ENCODE peak calls at places on chromosomes 6 and 20, in four cellular contexts. One of them, this sample, is unnamed.

GRCh38 chr20:32674362-32674789 is 635 bp upstream of the C20orf203 start:
- DNase-seq in stimulated activated CD4-positive, alpha-beta T cell treated with anti-CD3 and anti-CD28 coated beads, Interleukin-12 subunit alpha, Interleukin-12 subunit beta, amount 100 ng/mL, for 4 hours: peak
- DNase-seq in anterior cingulate cortex: no peak
- DNase-seq in germinal center: peak
- DNase-seq in this sample: peak

GRCh38 chr20:19354950-19355349 is 142.5 kb downstream of the SLC24A3 start:
- DNase-seq in stimulated activated CD4-positive, alpha-beta T cell treated with anti-CD3 and anti-CD28 coated beads, Interleukin-12 subunit alpha, Interleukin-12 subunit beta, amount 100 ng/mL, for 4 hours: no peak
- DNase-seq in anterior cingulate cortex: no peak
- DNase-seq in germinal center: no peak
- DNase-seq in this sample: no peak

GRCh38 chr6:12280458-12280857 is 9.7 kb upstream of the EDN1 start:
- DNase-seq in stimulated activated CD4-positive, alpha-beta T cell treated with anti-CD3 and anti-CD28 coated beads, Interleukin-12 subunit alpha, Interleukin-12 subunit beta, amount 100 ng/mL, for 4 hours: no peak
- DNase-seq in anterior cingulate cortex: no peak
- DNase-seq in germinal center: no peak
- DNase-seq in this sample: no peak

GRCh38 chr20:23451956-23452487 is 654 bp downstream of the CST11 start:
- DNase-seq in germinal center: no peak
- DNase-seq in anterior cingulate cortex: no peak
- DNase-seq in stimulated activated CD4-positive, alpha-beta T cell treated with anti-CD3 and anti-CD28 coated beads, Interleukin-12 subunit alpha, Interleukin-12 subunit beta, amount 100 ng/mL, for 4 hours: no peak
- DNase-seq in this sample: no peak

GRCh38 chr6:105501945-105502344 is 99.1 kb upstream of the PREP start:
- DNase-seq in germinal center: no peak
- DNase-seq in stimulated activated CD4-positive, alpha-beta T cell treated with anti-CD3 and anti-CD28 coated beads, Interleukin-12 subunit alpha, Interleukin-12 subunit beta, amount 100 ng/mL, for 4 hours: no peak
- DNase-seq in anterior cingulate cortex: no peak
- DNase-seq in this sample: no peak

GRCh38 chr6:132330759-132331158 is 70.5 kb downstream of the MOXD1 start:
- DNase-seq in germinal center: no peak
- DNase-seq in anterior cingulate cortex: no peak
- DNase-seq in stimulated activated CD4-positive, alpha-beta T cell treated with anti-CD3 and anti-CD28 coated beads, Interleukin-12 subunit alpha, Interleukin-12 subunit beta, amount 100 ng/mL, for 4 hours: no peak
- DNase-seq in this sample: no peak

GRCh38 chr6:6810727-6811126 is 222.2 kb downstream of the LY86 start:
- DNase-seq in germinal center: no peak
- DNase-seq in stimulated activated CD4-positive, alpha-beta T cell treated with anti-CD3 and anti-CD28 coated beads, Interleukin-12 subunit alpha, Interleukin-12 subunit beta, amount 100 ng/mL, for 4 hours: no peak
- DNase-seq in anterior cingulate cortex: no peak
- DNase-seq in this sample: peak

GRCh38 chr6:46998436-46999017 is 43.6 kb downstream of the ADGRF1 start:
- DNase-seq in anterior cingulate cortex: no peak
- DNase-seq in germinal center: no peak
- DNase-seq in stimulated activated CD4-positive, alpha-beta T cell treated with anti-CD3 and anti-CD28 coated beads, Interleukin-12 subunit alpha, Interleukin-12 subunit beta, amount 100 ng/mL, for 4 hours: no peak
- DNase-seq in this sample: no peak

GRCh38 chr20:51059862-51060261 is 37.0 kb upstream of the KCNG1 start:
- DNase-seq in anterior cingulate cortex: no peak
- DNase-seq in germinal center: no peak
- DNase-seq in stimulated activated CD4-positive, alpha-beta T cell treated with anti-CD3 and anti-CD28 coated beads, Interleukin-12 subunit alpha, Interleukin-12 subunit beta, amount 100 ng/mL, for 4 hours: no peak
- DNase-seq in this sample: no peak

GRCh38 chr20:63518946-63519764 is 1.4 kb upstream of the PPDPF start:
- DNase-seq in germinal center: no peak
- DNase-seq in stimulated activated CD4-positive, alpha-beta T cell treated with anti-CD3 and anti-CD28 coated beads, Interleukin-12 subunit alpha, Interleukin-12 subunit beta, amount 100 ng/mL, for 4 hours: no peak
- DNase-seq in anterior cingulate cortex: no peak
- DNase-seq in this sample: no peak

GRCh38 chr20:46151936-46152335 is 33.8 kb downstream of the CD40 start:
- DNase-seq in germinal center: peak
- DNase-seq in anterior cingulate cortex: no peak
- DNase-seq in stimulated activated CD4-positive, alpha-beta T cell treated with anti-CD3 and anti-CD28 coated beads, Interleukin-12 subunit alpha, Interleukin-12 subunit beta, amount 100 ng/mL, for 4 hours: no peak
- DNase-seq in this sample: peak

GRCh38 chr20:31781945-31782344 is 37.2 kb upstream of the MYLK2 start:
- DNase-seq in anterior cingulate cortex: no peak
- DNase-seq in germinal center: no peak
- DNase-seq in stimulated activated CD4-positive, alpha-beta T cell treated with anti-CD3 and anti-CD28 coated beads, Interleukin-12 subunit alpha, Interleukin-12 subunit beta, amount 100 ng/mL, for 4 hours: no peak
- DNase-seq in this sample: no peak

GRCh38 chr6:140602843-140603242 is 1228.4 kb upstream of the CITED2 start:
- DNase-seq in stimulated activated CD4-positive, alpha-beta T cell treated with anti-CD3 and anti-CD28 coated beads, Interleukin-12 subunit alpha, Interleukin-12 subunit beta, amount 100 ng/mL, for 4 hours: no peak
- DNase-seq in germinal center: no peak
- DNase-seq in anterior cingulate cortex: no peak
- DNase-seq in this sample: no peak

GRCh38 chr6:168109171-168109570 is 30.2 kb upstream of the FRMD1 start:
- DNase-seq in stimulated activated CD4-positive, alpha-beta T cell treated with anti-CD3 and anti-CD28 coated beads, Interleukin-12 subunit alpha, Interleukin-12 subunit beta, amount 100 ng/mL, for 4 hours: no peak
- DNase-seq in germinal center: no peak
- DNase-seq in anterior cingulate cortex: no peak
- DNase-seq in this sample: no peak

GRCh38 chr20:2801459-2801728 is 967 bp upstream of the CPXM1 start:
- DNase-seq in germinal center: no peak
- DNase-seq in anterior cingulate cortex: no peak
- DNase-seq in stimulated activated CD4-positive, alpha-beta T cell treated with anti-CD3 and anti-CD28 coated beads, Interleukin-12 subunit alpha, Interleukin-12 subunit beta, amount 100 ng/mL, for 4 hours: no peak
- DNase-seq in this sample: no peak

GRCh38 chr6:152161501-152161900 is 354.0 kb downstream of the ESR1 start:
- DNase-seq in anterior cingulate cortex: no peak
- DNase-seq in germinal center: no peak
- DNase-seq in stimulated activated CD4-positive, alpha-beta T cell treated with anti-CD3 and anti-CD28 coated beads, Interleukin-12 subunit alpha, Interleukin-12 subunit beta, amount 100 ng/mL, for 4 hours: no peak
- DNase-seq in this sample: no peak

GRCh38 chr6:7051780-7052440 is 55.9 kb upstream of the RREB1 start:
- DNase-seq in stimulated activated CD4-positive, alpha-beta T cell treated with anti-CD3 and anti-CD28 coated beads, Interleukin-12 subunit alpha, Interleukin-12 subunit beta, amount 100 ng/mL, for 4 hours: peak
- DNase-seq in germinal center: peak
- DNase-seq in anterior cingulate cortex: no peak
- DNase-seq in this sample: peak

GRCh38 chr6:50925981-50926380 is 107.3 kb downstream of the TFAP2B start:
- DNase-seq in germinal center: no peak
- DNase-seq in anterior cingulate cortex: no peak
- DNase-seq in stimulated activated CD4-positive, alpha-beta T cell treated with anti-CD3 and anti-CD28 coated beads, Interleukin-12 subunit alpha, Interleukin-12 subunit beta, amount 100 ng/mL, for 4 hours: no peak
- DNase-seq in this sample: no peak

GRCh38 chr20:49507741-49508434 is 25.4 kb upstream of the KCNB1 start:
- DNase-seq in germinal center: no peak
- DNase-seq in anterior cingulate cortex: no peak
- DNase-seq in stimulated activated CD4-positive, alpha-beta T cell treated with anti-CD3 and anti-CD28 coated beads, Interleukin-12 subunit alpha, Interleukin-12 subunit beta, amount 100 ng/mL, for 4 hours: no peak
- DNase-seq in this sample: no peak

GRCh38 chr6:152605342-152605741 is 31.8 kb downstream of the SYNE1 start:
- DNase-seq in anterior cingulate cortex: no peak
- DNase-seq in stimulated activated CD4-positive, alpha-beta T cell treated with anti-CD3 and anti-CD28 coated beads, Interleukin-12 subunit alpha, Interleukin-12 subunit beta, amount 100 ng/mL, for 4 hours: no peak
- DNase-seq in germinal center: no peak
- DNase-seq in this sample: no peak

GRCh38 chr6:79605061-79605460 is 26.1 kb upstream of the SH3BGRL2 start:
- DNase-seq in anterior cingulate cortex: no peak
- DNase-seq in stimulated activated CD4-positive, alpha-beta T cell treated with anti-CD3 and anti-CD28 coated beads, Interleukin-12 subunit alpha, Interleukin-12 subunit beta, amount 100 ng/mL, for 4 hours: no peak
- DNase-seq in germinal center: no peak
- DNase-seq in this sample: no peak

GRCh38 chr6:50927816-50928215 is 109.1 kb downstream of the TFAP2B start:
- DNase-seq in anterior cingulate cortex: no peak
- DNase-seq in germinal center: no peak
- DNase-seq in stimulated activated CD4-positive, alpha-beta T cell treated with anti-CD3 and anti-CD28 coated beads, Interleukin-12 subunit alpha, Interleukin-12 subunit beta, amount 100 ng/mL, for 4 hours: no peak
- DNase-seq in this sample: no peak

GRCh38 chr20:62457098-62457497 is 18.7 kb downstream of the GATA5 start:
- DNase-seq in anterior cingulate cortex: no peak
- DNase-seq in germinal center: no peak
- DNase-seq in stimulated activated CD4-positive, alpha-beta T cell treated with anti-CD3 and anti-CD28 coated beads, Interleukin-12 subunit alpha, Interleukin-12 subunit beta, amount 100 ng/mL, for 4 hours: no peak
- DNase-seq in this sample: no peak

GRCh38 chr20:33532753-33533459 is 43.0 kb downstream of the CBFA2T2 start:
- DNase-seq in stimulated activated CD4-positive, alpha-beta T cell treated with anti-CD3 and anti-CD28 coated beads, Interleukin-12 subunit alpha, Interleukin-12 subunit beta, amount 100 ng/mL, for 4 hours: no peak
- DNase-seq in germinal center: no peak
- DNase-seq in anterior cingulate cortex: no peak
- DNase-seq in this sample: no peak

GRCh38 chr20:6533828-6534388 is 233.6 kb upstream of the BMP2 start:
- DNase-seq in germinal center: no peak
- DNase-seq in anterior cingulate cortex: no peak
- DNase-seq in stimulated activated CD4-positive, alpha-beta T cell treated with anti-CD3 and anti-CD28 coated beads, Interleukin-12 subunit alpha, Interleukin-12 subunit beta, amount 100 ng/mL, for 4 hours: no peak
- DNase-seq in this sample: no peak

GRCh38 chr6:27503436-27504030 is 30.6 kb upstream of the ZNF184 start:
- DNase-seq in anterior cingulate cortex: no peak
- DNase-seq in stimulated activated CD4-positive, alpha-beta T cell treated with anti-CD3 and anti-CD28 coated beads, Interleukin-12 subunit alpha, Interleukin-12 subunit beta, amount 100 ng/mL, for 4 hours: peak
- DNase-seq in germinal center: peak
- DNase-seq in this sample: no peak

GRCh38 chr6:37311666-37312473 is 41.9 kb upstream of the RNF8 start:
- DNase-seq in germinal center: no peak
- DNase-seq in anterior cingulate cortex: no peak
- DNase-seq in stimulated activated CD4-positive, alpha-beta T cell treated with anti-CD3 and anti-CD28 coated beads, Interleukin-12 subunit alpha, Interleukin-12 subunit beta, amount 100 ng/mL, for 4 hours: no peak
- DNase-seq in this sample: no peak

GRCh38 chr6:147936703-147937102 is 405.9 kb upstream of the SASH1 start:
- DNase-seq in germinal center: no peak
- DNase-seq in stimulated activated CD4-positive, alpha-beta T cell treated with anti-CD3 and anti-CD28 coated beads, Interleukin-12 subunit alpha, Interleukin-12 subunit beta, amount 100 ng/mL, for 4 hours: no peak
- DNase-seq in anterior cingulate cortex: no peak
- DNase-seq in this sample: no peak

GRCh38 chr6:9315966-9316650 is 880.8 kb upstream of the SLC35B3 start:
- DNase-seq in stimulated activated CD4-positive, alpha-beta T cell treated with anti-CD3 and anti-CD28 coated beads, Interleukin-12 subunit alpha, Interleukin-12 subunit beta, amount 100 ng/mL, for 4 hours: no peak
- DNase-seq in germinal center: no peak
- DNase-seq in anterior cingulate cortex: no peak
- DNase-seq in this sample: no peak

GRCh38 chr20:46195264-46196038 is 77.3 kb downstream of the CD40 start:
- DNase-seq in germinal center: no peak
- DNase-seq in stimulated activated CD4-positive, alpha-beta T cell treated with anti-CD3 and anti-CD28 coated beads, Interleukin-12 subunit alpha, Interleukin-12 subunit beta, amount 100 ng/mL, for 4 hours: no peak
- DNase-seq in anterior cingulate cortex: no peak
- DNase-seq in this sample: no peak

GRCh38 chr6:82968708-82969107 is 96.9 kb downstream of the UBE3D start:
- DNase-seq in stimulated activated CD4-positive, alpha-beta T cell treated with anti-CD3 and anti-CD28 coated beads, Interleukin-12 subunit alpha, Interleukin-12 subunit beta, amount 100 ng/mL, for 4 hours: no peak
- DNase-seq in germinal center: no peak
- DNase-seq in anterior cingulate cortex: no peak
- DNase-seq in this sample: no peak

GRCh38 chr6:123127807-123128206 is 131.8 kb downstream of the CLVS2 start:
- DNase-seq in anterior cingulate cortex: no peak
- DNase-seq in stimulated activated CD4-positive, alpha-beta T cell treated with anti-CD3 and anti-CD28 coated beads, Interleukin-12 subunit alpha, Interleukin-12 subunit beta, amount 100 ng/mL, for 4 hours: no peak
- DNase-seq in germinal center: no peak
- DNase-seq in this sample: no peak

GRCh38 chr6:34243901-34244884 is 4.6 kb downstream of the SMIM29 start:
- DNase-seq in anterior cingulate cortex: peak
- DNase-seq in germinal center: no peak
- DNase-seq in stimulated activated CD4-positive, alpha-beta T cell treated with anti-CD3 and anti-CD28 coated beads, Interleukin-12 subunit alpha, Interleukin-12 subunit beta, amount 100 ng/mL, for 4 hours: peak
- DNase-seq in this sample: no peak

GRCh38 chr6:100300221-100300736 is 164.4 kb downstream of the SIM1 start:
- DNase-seq in germinal center: no peak
- DNase-seq in anterior cingulate cortex: no peak
- DNase-seq in stimulated activated CD4-positive, alpha-beta T cell treated with anti-CD3 and anti-CD28 coated beads, Interleukin-12 subunit alpha, Interleukin-12 subunit beta, amount 100 ng/mL, for 4 hours: no peak
- DNase-seq in this sample: no peak

GRCh38 chr20:17843246-17844132 is 125.1 kb downstream of the SNX5 start:
- DNase-seq in anterior cingulate cortex: no peak
- DNase-seq in germinal center: no peak
- DNase-seq in stimulated activated CD4-positive, alpha-beta T cell treated with anti-CD3 and anti-CD28 coated beads, Interleukin-12 subunit alpha, Interleukin-12 subunit beta, amount 100 ng/mL, for 4 hours: no peak
- DNase-seq in this sample: no peak

GRCh38 chr6:11058406-11058805 is 14.3 kb upstream of the ELOVL2 start:
- DNase-seq in stimulated activated CD4-positive, alpha-beta T cell treated with anti-CD3 and anti-CD28 coated beads, Interleukin-12 subunit alpha, Interleukin-12 subunit beta, amount 100 ng/mL, for 4 hours: no peak
- DNase-seq in germinal center: no peak
- DNase-seq in anterior cingulate cortex: no peak
- DNase-seq in this sample: no peak

GRCh38 chr20:14264869-14265268 is 72.5 kb downstream of the FLRT3 start:
- DNase-seq in germinal center: no peak
- DNase-seq in anterior cingulate cortex: no peak
- DNase-seq in stimulated activated CD4-positive, alpha-beta T cell treated with anti-CD3 and anti-CD28 coated beads, Interleukin-12 subunit alpha, Interleukin-12 subunit beta, amount 100 ng/mL, for 4 hours: no peak
- DNase-seq in this sample: no peak

GRCh38 chr20:13085275-13085674 is 76.5 kb downstream of the SPTLC3 start:
- DNase-seq in anterior cingulate cortex: no peak
- DNase-seq in stimulated activated CD4-positive, alpha-beta T cell treated with anti-CD3 and anti-CD28 coated beads, Interleukin-12 subunit alpha, Interleukin-12 subunit beta, amount 100 ng/mL, for 4 hours: no peak
- DNase-seq in germinal center: no peak
- DNase-seq in this sample: no peak